ENCODE peak calls at places on chromosomes 12 and 14, in four cellular contexts. One of them, this sample, is unnamed.
A peak's percentile ranks its signal among the peaks of the same experiment; 100 is the strongest.

GRCh38 chr14:20327005-20327869 is 5.8 kb downstream of the CCNB1IP1 start:
- DNase-seq in epithelial cell of esophagus: peak; percentile 71
- DNase-seq in memory B cell: peak; percentile 20
- DNase-seq in dermis blood vessel endothelial cell: peak; percentile 82
- DNase-seq in this sample: peak; percentile 76

GRCh38 chr12:16421806-16422205 is 74.4 kb downstream of the MGST1 start:
- DNase-seq in epithelial cell of esophagus: no peak
- DNase-seq in memory B cell: no peak
- DNase-seq in dermis blood vessel endothelial cell: no peak
- DNase-seq in this sample: no peak

GRCh38 chr12:531951-532585 is 72.3 kb downstream of the B4GALNT3 start:
- DNase-seq in epithelial cell of esophagus: peak; percentile 75
- DNase-seq in memory B cell: no peak
- DNase-seq in dermis blood vessel endothelial cell: no peak
- DNase-seq in this sample: no peak

GRCh38 chr12:106973545-106973944 is 13.4 kb downstream of the MTERF2 start:
- DNase-seq in epithelial cell of esophagus: no peak
- DNase-seq in memory B cell: no peak
- DNase-seq in dermis blood vessel endothelial cell: no peak
- DNase-seq in this sample: no peak

GRCh38 chr14:35300228-35300627 is 8.0 kb downstream of the PSMA6 start:
- DNase-seq in epithelial cell of esophagus: no peak
- DNase-seq in memory B cell: no peak
- DNase-seq in dermis blood vessel endothelial cell: no peak
- DNase-seq in this sample: no peak

GRCh38 chr14:80946797-80947196 is 5.3 kb upstream of the CEP128 start:
- DNase-seq in epithelial cell of esophagus: no peak
- DNase-seq in memory B cell: no peak
- DNase-seq in dermis blood vessel endothelial cell: no peak
- DNase-seq in this sample: no peak

GRCh38 chr14:101835166-101835557 is 73.7 kb downstream of the PPP2R5C start:
- DNase-seq in epithelial cell of esophagus: peak; percentile 79
- DNase-seq in memory B cell: no peak
- DNase-seq in dermis blood vessel endothelial cell: no peak
- DNase-seq in this sample: no peak

GRCh38 chr12:119710374-119710773 is 42.4 kb downstream of the PRKAB1 start:
- DNase-seq in epithelial cell of esophagus: peak; percentile 72
- DNase-seq in memory B cell: no peak
- DNase-seq in dermis blood vessel endothelial cell: no peak
- DNase-seq in this sample: no peak

GRCh38 chr14:32382704-32383103 is 53.6 kb downstream of the AKAP6 start:
- DNase-seq in epithelial cell of esophagus: peak; percentile 78
- DNase-seq in memory B cell: no peak
- DNase-seq in dermis blood vessel endothelial cell: peak; percentile 5
- DNase-seq in this sample: peak; percentile 14

GRCh38 chr12:3398196-3398789 is 92.7 kb upstream of the PRMT8 start:
- DNase-seq in epithelial cell of esophagus: peak; percentile 22
- DNase-seq in memory B cell: no peak
- DNase-seq in dermis blood vessel endothelial cell: no peak
- DNase-seq in this sample: no peak

GRCh38 chr12:87667378-87667777 is 361.8 kb downstream of the C12orf50 start:
- DNase-seq in epithelial cell of esophagus: peak; percentile 55
- DNase-seq in memory B cell: no peak
- DNase-seq in dermis blood vessel endothelial cell: peak; percentile 34
- DNase-seq in this sample: peak; percentile 49

GRCh38 chr12:67650528-67651379 is 2.2 kb downstream of the DYRK2 start:
- DNase-seq in epithelial cell of esophagus: no peak
- DNase-seq in memory B cell: no peak
- DNase-seq in dermis blood vessel endothelial cell: peak; percentile 3
- DNase-seq in this sample: no peak

GRCh38 chr14:92397140-92397815 is 74.3 kb downstream of the SLC24A4 start:
- DNase-seq in epithelial cell of esophagus: peak; percentile 85
- DNase-seq in memory B cell: no peak
- DNase-seq in dermis blood vessel endothelial cell: no peak
- DNase-seq in this sample: peak; percentile 24

GRCh38 chr14:80264698-80265097 is 53.4 kb upstream of the DIO2 start:
- DNase-seq in epithelial cell of esophagus: no peak
- DNase-seq in memory B cell: no peak
- DNase-seq in dermis blood vessel endothelial cell: no peak
- DNase-seq in this sample: no peak

GRCh38 chr14:32590157-32590556 is 261.1 kb downstream of the AKAP6 start:
- DNase-seq in epithelial cell of esophagus: peak; percentile 23
- DNase-seq in memory B cell: no peak
- DNase-seq in dermis blood vessel endothelial cell: no peak
- DNase-seq in this sample: no peak

GRCh38 chr12:126346087-126346486 is 1280.9 kb downstream of the AACS start:
- DNase-seq in epithelial cell of esophagus: no peak
- DNase-seq in memory B cell: no peak
- DNase-seq in dermis blood vessel endothelial cell: no peak
- DNase-seq in this sample: no peak

GRCh38 chr12:19273482-19274330 is 144.2 kb downstream of the PLEKHA5 start:
- DNase-seq in epithelial cell of esophagus: peak; percentile 90
- DNase-seq in memory B cell: no peak
- DNase-seq in dermis blood vessel endothelial cell: peak; percentile 97
- DNase-seq in this sample: peak; percentile 96

GRCh38 chr12:107106241-107107025 is 13.1 kb upstream of the CRY1 start:
- DNase-seq in epithelial cell of esophagus: no peak
- DNase-seq in memory B cell: no peak
- DNase-seq in dermis blood vessel endothelial cell: no peak
- DNase-seq in this sample: no peak

GRCh38 chr12:54439521-54440255 is 20.6 kb upstream of the ITGA5 start:
- DNase-seq in epithelial cell of esophagus: peak; percentile 67
- DNase-seq in memory B cell: no peak
- DNase-seq in dermis blood vessel endothelial cell: peak; percentile 84
- DNase-seq in this sample: peak; percentile 79

GRCh38 chr12:96889273-96889933 is 17.7 kb upstream of the NEDD1 start:
- DNase-seq in epithelial cell of esophagus: peak; percentile 91
- DNase-seq in memory B cell: no peak
- DNase-seq in dermis blood vessel endothelial cell: peak; percentile 83
- DNase-seq in this sample: no peak

GRCh38 chr12:81962126-81962856 is 203.1 kb upstream of the PPFIA2 start:
- DNase-seq in epithelial cell of esophagus: peak; percentile 4
- DNase-seq in memory B cell: no peak
- DNase-seq in dermis blood vessel endothelial cell: no peak
- DNase-seq in this sample: no peak

GRCh38 chr12:85016423-85016822 is 19.7 kb downstream of the TSPAN19 start:
- DNase-seq in epithelial cell of esophagus: peak; percentile 96
- DNase-seq in memory B cell: no peak
- DNase-seq in dermis blood vessel endothelial cell: peak; percentile 80
- DNase-seq in this sample: peak; percentile 82

GRCh38 chr12:89574736-89575208 is 48.9 kb upstream of the POC1B start:
- DNase-seq in epithelial cell of esophagus: no peak
- DNase-seq in memory B cell: no peak
- DNase-seq in dermis blood vessel endothelial cell: peak; percentile 80
- DNase-seq in this sample: peak; percentile 73

GRCh38 chr12:115337693-115338543 is 653.9 kb upstream of the TBX3 start:
- DNase-seq in epithelial cell of esophagus: peak; percentile 94
- DNase-seq in memory B cell: no peak
- DNase-seq in dermis blood vessel endothelial cell: peak; percentile 58
- DNase-seq in this sample: no peak

GRCh38 chr12:119486599-119487154 is 106.9 kb upstream of the TMEM233 start:
- DNase-seq in epithelial cell of esophagus: no peak
- DNase-seq in memory B cell: no peak
- DNase-seq in dermis blood vessel endothelial cell: no peak
- DNase-seq in this sample: no peak

GRCh38 chr12:83173250-83173649 is 486.5 kb downstream of the TMTC2 start:
- DNase-seq in epithelial cell of esophagus: no peak
- DNase-seq in memory B cell: no peak
- DNase-seq in dermis blood vessel endothelial cell: no peak
- DNase-seq in this sample: no peak

GRCh38 chr14:24058260-24058950 is 6.6 kb downstream of the CARMIL3 start:
- DNase-seq in epithelial cell of esophagus: peak; percentile 71
- DNase-seq in memory B cell: peak; percentile 47
- DNase-seq in dermis blood vessel endothelial cell: peak; percentile 81
- DNase-seq in this sample: peak; percentile 80

GRCh38 chr14:100406505-100407131 is 83.5 kb downstream of the SLC25A47 start:
- DNase-seq in epithelial cell of esophagus: peak; percentile 57
- DNase-seq in memory B cell: no peak
- DNase-seq in dermis blood vessel endothelial cell: no peak
- DNase-seq in this sample: no peak

GRCh38 chr14:88322505-88323085 is 474 bp downstream of the KCNK10 start:
- DNase-seq in epithelial cell of esophagus: no peak
- DNase-seq in memory B cell: no peak
- DNase-seq in dermis blood vessel endothelial cell: no peak
- DNase-seq in this sample: no peak

GRCh38 chr12:49987620-49988303 is 15.0 kb downstream of the AQP6 start:
- DNase-seq in epithelial cell of esophagus: no peak
- DNase-seq in memory B cell: no peak
- DNase-seq in dermis blood vessel endothelial cell: no peak
- DNase-seq in this sample: no peak